ENCODE peak calls at places on chromosomes 16 and 17, in six cellular contexts. P, N, O, W, U and I are unnamed samples. For H3K4me1, the result is how much of the 10 kb centered on the place peaks cover.

GRCh38 chr17:45976755-45977505 is 22.1 kb upstream of the STH start:
- DNase-seq in N (no peak), U (no peak), W (peak), O (peak), P (no peak), I (no peak)

GRCh38 chr17:82590216-82590615 is 58.0 kb downstream of the WDR45B start:
- DNase-seq in P (no peak), W (no peak), O (no peak), U (no peak), N (no peak), I (no peak)

GRCh38 chr16:23337836-23338550 is 35.9 kb downstream of the SCNN1B start:
- DNase-seq in P (no peak), W (no peak), U (no peak), N (no peak), O (no peak), I (no peak)

GRCh38 chr16:72705806-72706205 is 342.1 kb downstream of the ZFHX3 start:
- DNase-seq in U (no peak), O (no peak), N (no peak), P (no peak), W (no peak), I (no peak)

GRCh38 chr16:21684199-21684598 is 20.4 kb downstream of the OTOA start:
- DNase-seq in O (no peak), P (no peak), U (peak), N (peak), W (no peak), I (no peak)

GRCh38 chr16:26605872-26606271 is 460.9 kb upstream of the C16orf82 start:
- DNase-seq in U (no peak), O (no peak), N (no peak), P (no peak), W (no peak), I (no peak)

GRCh38 chr16:2858245-2859025 is 465 bp upstream of the PRSS22 start:
- DNase-seq in W (peak), P (no peak), N (no peak), O (no peak), U (peak), I (peak)

GRCh38 chr17:67157732-67158639 is 87.0 kb downstream of the HELZ start:
- DNase-seq in O (peak), W (no peak), U (no peak), P (no peak), N (no peak), I (no peak)

GRCh38 chr17:20063665-20064648 is 54.8 kb downstream of the SPECC1 start:
- DNase-seq in O (peak), W (peak), U (peak), N (peak), P (peak), I (peak)

GRCh38 chr16:88008835-88009234 is 57.6 kb downstream of the BANP start:
- DNase-seq in P (no peak), O (no peak), N (no peak), W (no peak), U (no peak), I (no peak)

GRCh38 chr17:6269474-6269873 is 165.4 kb downstream of the AIPL1 start:
- DNase-seq in U (peak), O (peak), P (no peak), W (no peak), N (peak), I (no peak)

GRCh38 chr17:28675485-28675884 is 13.5 kb downstream of the SUPT6H start:
- DNase-seq in N (no peak), P (no peak), O (no peak), W (no peak), U (no peak), I (no peak)

GRCh38 chr16:51166116-51166515 is 15.0 kb upstream of the SALL1 start:
- DNase-seq in W (no peak), P (no peak), N (no peak), O (no peak), U (no peak), I (no peak)

GRCh38 chr17:17555906-17556305 is 35.6 kb downstream of the PEMT start:
- DNase-seq in N (no peak), U (no peak), O (no peak), P (no peak), W (no peak), I (no peak)

GRCh38 chr16:85151603-85152413 is 39.5 kb upstream of the CIBAR2 start:
- DNase-seq in W (peak), U (peak), N (peak), O (peak), P (peak), I (peak)

GRCh38 chr16:85153656-85154091 is 41.4 kb upstream of the CIBAR2 start:
- DNase-seq in O (no peak), P (peak), W (peak), N (peak), U (no peak), I (no peak)

GRCh38 chr16:85153046-85153445 is 40.8 kb upstream of the CIBAR2 start:
- DNase-seq in O (no peak), N (no peak), U (no peak), P (no peak), W (no peak), I (no peak)

GRCh38 chr16:85151079-85151602 is 38.9 kb upstream of the CIBAR2 start:
- DNase-seq in W (no peak), N (no peak), P (no peak), O (no peak), U (no peak), I (no peak)

GRCh38 chr16:85152414-85153030 is 40.2 kb upstream of the CIBAR2 start:
- DNase-seq in O (no peak), U (no peak), N (no peak), W (peak), P (no peak), I (no peak)
- H3K4me1 ChIP-seq in O (under half), U (under half), N (under half), W (half or more), P (half or more), I (under half)

GRCh38 chr17:41974031-41974430 is 7.4 kb downstream of the CNP start:
- DNase-seq in U (no peak), O (no peak), P (no peak), N (no peak), W (peak), I (no peak)

GRCh38 chr17:41974658-41975057 is 8.1 kb downstream of the CNP start:
- DNase-seq in N (no peak), O (no peak), U (no peak), P (no peak), W (peak), I (no peak)

GRCh38 chr17:41976142-41976768 is 9.7 kb downstream of the CNP start:
- DNase-seq in N (no peak), P (no peak), U (no peak), O (no peak), W (peak), I (no peak)

GRCh38 chr17:41975099-41976083 is 8.8 kb downstream of the CNP start:
- DNase-seq in W (peak), U (no peak), O (peak), N (no peak), P (no peak), I (no peak)

DNA sequence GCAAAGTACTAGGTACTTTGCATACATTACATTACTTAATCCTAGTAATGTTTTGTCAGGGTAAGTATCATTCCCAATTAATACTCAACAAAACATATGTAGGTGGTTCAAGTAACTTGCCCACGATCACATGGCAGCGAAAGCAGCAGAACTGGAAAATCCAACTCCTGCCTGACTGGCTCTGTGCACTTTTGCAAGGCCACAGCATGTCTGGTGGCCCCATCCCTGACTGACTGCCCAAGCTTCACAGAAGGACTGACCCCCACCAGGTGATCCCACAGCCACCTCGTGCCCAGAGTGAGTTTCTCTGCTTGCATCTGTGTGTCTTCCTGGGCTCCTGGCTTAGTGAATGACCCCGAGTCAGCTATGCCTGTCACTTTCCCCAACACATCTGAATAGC is 11.4 kb downstream of the CNP start:
- DNase-seq in U (no peak), O (no peak), N (no peak), P (no peak), W (no peak), I (peak)
- H3K4me1 ChIP-seq in U (under half), O (under half), N (under half), P (under half), W (under half), I (under half)

GRCh38 chr16:84299734-84300440 is 5.2 kb downstream of the WFDC1 start:
- DNase-seq in U (no peak), W (no peak), P (no peak), O (no peak), N (no peak), I (no peak)
- H3K4me1 ChIP-seq in U (under half), W (under half), P (under half), O (under half), N (under half), I (under half)

DNA sequence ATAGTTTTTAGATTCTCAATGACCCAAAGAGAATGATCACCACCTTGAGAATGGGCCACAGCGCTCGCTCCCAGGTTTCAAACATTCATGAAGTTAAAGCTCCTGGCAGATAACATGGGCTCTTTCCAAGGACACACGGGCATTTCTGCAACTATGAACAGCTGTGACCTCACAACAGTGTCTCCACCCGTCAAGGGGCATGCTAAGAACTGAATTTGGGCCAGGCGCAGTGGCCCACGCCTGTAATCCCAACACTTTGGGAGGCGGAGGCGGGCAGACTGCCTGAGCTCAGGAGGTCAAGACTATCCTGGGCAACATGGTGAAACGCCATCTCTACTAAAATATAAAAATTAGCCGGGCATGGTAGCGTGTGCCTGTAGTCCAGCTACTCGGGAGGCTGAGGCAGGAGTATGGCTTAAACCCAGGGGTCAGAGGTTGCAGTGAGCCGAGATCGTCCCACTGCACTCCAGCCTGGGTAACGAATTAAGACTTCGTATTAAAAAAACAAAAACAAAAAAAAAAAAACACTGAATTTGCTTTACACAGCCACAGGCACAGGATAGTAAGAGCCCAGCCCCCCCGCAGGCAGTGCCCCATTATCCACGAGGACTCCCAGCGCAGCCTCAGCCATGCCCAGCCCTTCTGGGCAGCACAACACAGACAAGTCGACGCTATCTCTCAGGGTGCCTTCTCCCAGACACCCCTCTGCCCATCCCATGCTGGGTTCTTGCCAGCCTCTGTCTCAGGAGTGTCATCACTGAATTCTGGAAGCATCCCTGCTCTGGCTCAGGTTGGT is 7.2 kb downstream of the USP7 start:
- DNase-seq in U (no peak), P (no peak), O (no peak), N (peak), W (peak), I (no peak)
- H3K4me1 ChIP-seq in U (half or more), P (half or more), O (under half), N (under half), W (half or more), I (half or more)

GRCh38 chr17:56772442-56772841 is 61.3 kb downstream of the C17orf67 start:
- DNase-seq in W (no peak), U (no peak), P (no peak), O (no peak), N (no peak), I (no peak)
- H3K4me1 ChIP-seq in W (under half), U (under half), P (under half), O (under half), N (under half), I (under half)

GRCh38 chr17:77440571-77440981 is 299.8 kb downstream of the SEC14L1 start:
- DNase-seq in W (no peak), O (no peak), N (no peak), P (no peak), U (peak), I (no peak)
- H3K4me1 ChIP-seq in W (half or more), O (half or more), N (half or more), P (half or more), U (half or more), I (half or more)

GRCh38 chr16:492211-492875 is 35.2 kb upstream of the CAPN15 start:
- DNase-seq in O (no peak), U (no peak), N (no peak), W (no peak), P (no peak), I (no peak)

GRCh38 chr16:495127-495748 is 32.3 kb upstream of the CAPN15 start:
- DNase-seq in P (no peak), W (no peak), O (peak), N (no peak), U (peak), I (no peak)

GRCh38 chr16:491225-491919 is 36.1 kb upstream of the CAPN15 start:
- DNase-seq in W (no peak), U (no peak), N (no peak), P (no peak), O (no peak), I (no peak)

GRCh38 chr16:489606-490005 is 37.9 kb upstream of the CAPN15 start:
- DNase-seq in P (no peak), U (no peak), W (no peak), N (no peak), O (no peak), I (no peak)

GRCh38 chr16:490768-491167 is 36.7 kb upstream of the CAPN15 start:
- DNase-seq in O (no peak), P (no peak), U (no peak), W (no peak), N (no peak), I (no peak)
- H3K4me1 ChIP-seq in O (under half), P (under half), U (under half), W (under half), N (under half), I (under half)

DNA sequence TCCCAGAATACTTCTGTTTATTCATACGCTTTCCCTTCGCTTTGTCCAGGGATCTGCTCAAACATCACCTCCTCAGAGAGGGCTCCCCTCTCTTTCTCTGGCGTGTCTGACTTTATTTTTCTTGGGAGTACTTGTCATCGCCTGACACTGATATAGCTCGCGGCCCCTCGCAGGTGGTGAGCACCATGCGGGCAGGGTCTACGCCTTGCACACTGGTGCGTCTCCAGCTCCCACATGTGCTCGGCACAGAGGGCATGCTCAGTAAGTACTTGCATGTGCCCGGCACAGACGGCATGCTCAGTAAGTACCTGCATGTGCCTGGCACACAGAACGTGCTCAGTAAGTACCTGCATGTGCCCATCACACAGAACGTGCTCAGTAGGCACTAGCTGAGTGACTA is 57.5 kb downstream of the IRF8 start:
- DNase-seq in U (no peak), W (no peak), N (no peak), P (no peak), O (no peak), I (no peak)
- H3K4me1 ChIP-seq in U (under half), W (under half), N (under half), P (under half), O (under half), I (under half)

GRCh38 chr17:48438662-48439061 is 8.6 kb upstream of the SKAP1 start:
- DNase-seq in P (no peak), U (no peak), O (no peak), N (no peak), W (no peak), I (no peak)

GRCh38 chr17:48440660-48441059 is 10.6 kb upstream of the SKAP1 start:
- DNase-seq in P (no peak), W (no peak), U (no peak), O (no peak), N (no peak), I (no peak)

GRCh38 chr17:48439072-48439471 is 9.1 kb upstream of the SKAP1 start:
- DNase-seq in N (no peak), U (no peak), O (no peak), W (no peak), P (no peak), I (no peak)

GRCh38 chr17:48439875-48440505 is 10.0 kb upstream of the SKAP1 start:
- DNase-seq in O (no peak), W (no peak), P (no peak), U (no peak), N (no peak), I (peak)

DNA sequence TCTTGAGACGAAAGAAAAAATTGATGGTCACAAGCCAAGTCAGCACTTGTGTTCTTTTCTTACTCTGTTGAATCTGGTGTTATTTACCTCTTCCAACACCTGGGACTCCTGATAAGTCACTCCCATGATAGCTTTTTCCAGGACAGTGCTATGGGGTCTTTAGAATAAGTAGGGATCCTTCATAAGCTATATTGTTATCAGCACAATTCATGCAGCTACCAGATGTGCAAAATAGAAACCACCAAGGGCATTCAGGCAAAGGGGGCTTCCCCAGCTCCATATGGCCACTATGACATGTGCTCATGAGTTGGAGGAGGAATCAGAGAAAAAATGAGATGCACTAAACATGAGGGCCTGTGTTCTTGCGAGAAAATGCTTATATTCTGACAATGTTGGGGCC is 9.5 kb upstream of the SKAP1 start:
- DNase-seq in P (no peak), O (no peak), U (no peak), W (no peak), N (no peak), I (no peak)
- H3K4me1 ChIP-seq in P (under half), O (under half), U (under half), W (under half), N (under half), I (under half)

GRCh38 chr17:41528959-41529353 is 848 bp upstream of the KRT19 start:
- DNase-seq in O (no peak), N (no peak), P (no peak), U (peak), W (no peak), I (peak)
- H3K4me1 ChIP-seq in O (under half), N (under half), P (under half), U (under half), W (under half), I (under half)